ENCODE peak calls at places on chromosome X, in seven cellular contexts. One of them, this sample, is unnamed. For H3K9me3, the result is how much of the 10 kb centered on the place peaks cover.

GRCh38 chrX:42096262-42096939 is 173.0 kb upstream of the CASK start:
- DNase-seq in DND-41: no peak
- DNase-seq in PC-9: peak
- DNase-seq in left ventricle myocardium inferior: no peak
- DNase-seq in ascending aorta: peak
- DNase-seq in psoas muscle: no peak
- DNase-seq in CD8-positive, alpha-beta T cell: no peak
- DNase-seq in this sample: peak

GRCh38 chrX:2928127-2928582 is 984 bp downstream of the ARSD start:
- DNase-seq in DND-41: no peak
- DNase-seq in CD8-positive, alpha-beta T cell: no peak
- DNase-seq in left ventricle myocardium inferior: peak
- DNase-seq in psoas muscle: peak
- DNase-seq in PC-9: no peak
- DNase-seq in ascending aorta: no peak
- DNase-seq in this sample: peak

GRCh38 chrX:9374537-9374936 is 90.3 kb upstream of the TBL1X start:
- DNase-seq in DND-41: no peak
- DNase-seq in left ventricle myocardium inferior: no peak
- DNase-seq in CD8-positive, alpha-beta T cell: no peak
- DNase-seq in psoas muscle: no peak
- DNase-seq in ascending aorta: no peak
- DNase-seq in PC-9: no peak
- DNase-seq in this sample: no peak

GRCh38 chrX:48891402-48892288 is 5.9 kb downstream of the TIMM17B start:
- DNase-seq in psoas muscle: peak
- DNase-seq in CD8-positive, alpha-beta T cell: peak
- DNase-seq in ascending aorta: peak
- DNase-seq in left ventricle myocardium inferior: peak
- DNase-seq in PC-9: peak
- DNase-seq in DND-41: no peak
- DNase-seq in this sample: peak

GRCh38 chrX:153401133-153401764 is at the start of gene PNMA6E:
- DNase-seq in ascending aorta: no peak
- DNase-seq in psoas muscle: no peak
- DNase-seq in left ventricle myocardium inferior: no peak
- DNase-seq in CD8-positive, alpha-beta T cell: no peak
- DNase-seq in DND-41: no peak
- DNase-seq in PC-9: no peak
- DNase-seq in this sample: no peak

GRCh38 chrX:43845776-43846175 is 36.5 kb downstream of the MAOB start:
- DNase-seq in ascending aorta: no peak
- DNase-seq in PC-9: no peak
- DNase-seq in DND-41: no peak
- DNase-seq in psoas muscle: no peak
- DNase-seq in left ventricle myocardium inferior: no peak
- DNase-seq in CD8-positive, alpha-beta T cell: no peak
- DNase-seq in this sample: no peak

GRCh38 chrX:41716767-41717473 is 7.1 kb upstream of the GPR82 start:
- DNase-seq in ascending aorta: no peak
- DNase-seq in CD8-positive, alpha-beta T cell: no peak
- DNase-seq in PC-9: no peak
- DNase-seq in DND-41: no peak
- DNase-seq in left ventricle myocardium inferior: no peak
- DNase-seq in psoas muscle: no peak
- DNase-seq in this sample: no peak

GRCh38 chrX:123884809-123885408 is 25.1 kb downstream of the XIAP start:
- DNase-seq in ascending aorta: no peak
- DNase-seq in PC-9: peak
- DNase-seq in psoas muscle: no peak
- DNase-seq in DND-41: peak
- DNase-seq in left ventricle myocardium inferior: no peak
- DNase-seq in CD8-positive, alpha-beta T cell: no peak
- DNase-seq in this sample: no peak

GRCh38 chrX:1477801-1478458 is 25.2 kb upstream of the ASMTL start:
- DNase-seq in PC-9: no peak
- DNase-seq in psoas muscle: no peak
- DNase-seq in CD8-positive, alpha-beta T cell: no peak
- DNase-seq in DND-41: peak
- DNase-seq in left ventricle myocardium inferior: no peak
- DNase-seq in ascending aorta: no peak
- DNase-seq in this sample: peak

GRCh38 chrX:95950679-95951078 is 734.0 kb upstream of the DIAPH2 start:
- DNase-seq in ascending aorta: no peak
- DNase-seq in left ventricle myocardium inferior: no peak
- DNase-seq in psoas muscle: no peak
- DNase-seq in DND-41: no peak
- DNase-seq in PC-9: no peak
- DNase-seq in CD8-positive, alpha-beta T cell: no peak
- DNase-seq in this sample: no peak

GRCh38 chrX:70998402-70999027 is 67.6 kb upstream of the SLC7A3 start:
- DNase-seq in left ventricle myocardium inferior: no peak
- DNase-seq in CD8-positive, alpha-beta T cell: peak
- DNase-seq in PC-9: peak
- DNase-seq in ascending aorta: no peak
- DNase-seq in DND-41: peak
- DNase-seq in psoas muscle: no peak
- DNase-seq in this sample: no peak

GRCh38 chrX:77938083-77938482 is 27.6 kb downstream of the ATP7A start:
- DNase-seq in PC-9: no peak
- DNase-seq in psoas muscle: no peak
- DNase-seq in left ventricle myocardium inferior: no peak
- DNase-seq in DND-41: no peak
- DNase-seq in ascending aorta: no peak
- DNase-seq in CD8-positive, alpha-beta T cell: no peak
- DNase-seq in this sample: no peak

GRCh38 chrX:83185887-83186286 is 322.2 kb upstream of the POU3F4 start:
- DNase-seq in CD8-positive, alpha-beta T cell: no peak
- DNase-seq in psoas muscle: no peak
- DNase-seq in ascending aorta: no peak
- DNase-seq in DND-41: no peak
- DNase-seq in left ventricle myocardium inferior: no peak
- DNase-seq in PC-9: no peak
- DNase-seq in this sample: no peak

GRCh38 chrX:83186632-83187031 is 321.5 kb upstream of the POU3F4 start:
- DNase-seq in PC-9: no peak
- DNase-seq in ascending aorta: no peak
- DNase-seq in left ventricle myocardium inferior: no peak
- DNase-seq in psoas muscle: no peak
- DNase-seq in DND-41: no peak
- DNase-seq in CD8-positive, alpha-beta T cell: no peak
- DNase-seq in this sample: no peak

DNA sequence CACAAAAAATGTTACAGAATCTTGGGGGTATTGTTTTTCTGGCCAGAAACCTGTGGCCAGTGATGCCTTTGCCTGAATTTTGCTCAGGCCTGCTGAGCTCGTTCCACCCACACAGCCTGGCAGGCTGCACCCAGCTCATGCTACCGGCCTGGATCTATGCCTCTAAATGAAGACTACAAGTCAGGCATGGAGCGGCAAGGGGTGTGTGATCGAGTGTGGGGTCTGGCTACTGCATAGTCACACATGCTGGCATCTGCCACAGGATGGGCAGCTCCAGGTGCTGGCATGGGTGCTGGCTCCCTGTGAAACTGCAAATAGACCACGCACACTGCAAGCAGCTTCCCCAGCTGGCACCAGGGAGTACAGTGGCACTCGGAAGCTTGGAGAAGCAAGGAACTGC is 323.1 kb upstream of the POU3F4 start:
- DNase-seq in psoas muscle: no peak
- DNase-seq in PC-9: no peak
- DNase-seq in ascending aorta: no peak
- DNase-seq in DND-41: no peak
- DNase-seq in CD8-positive, alpha-beta T cell: no peak
- DNase-seq in left ventricle myocardium inferior: no peak
- DNase-seq in this sample: no peak
- H3K9me3 ChIP-seq in psoas muscle: under half
- H3K9me3 ChIP-seq in PC-9: under half
- H3K9me3 ChIP-seq in ascending aorta: under half
- H3K9me3 ChIP-seq in DND-41: under half
- H3K9me3 ChIP-seq in CD8-positive, alpha-beta T cell: under half
- H3K9me3 ChIP-seq in left ventricle myocardium inferior: under half
- H3K9me3 ChIP-seq in this sample: under half

GRCh38 chrX:101208152-101208905 is 11.3 kb upstream of the DRP2 start:
- DNase-seq in ascending aorta: no peak
- DNase-seq in DND-41: no peak
- DNase-seq in PC-9: no peak
- DNase-seq in psoas muscle: no peak
- DNase-seq in CD8-positive, alpha-beta T cell: no peak
- DNase-seq in left ventricle myocardium inferior: no peak
- DNase-seq in this sample: no peak

GRCh38 chrX:101210630-101211029 is 9.0 kb upstream of the DRP2 start:
- DNase-seq in left ventricle myocardium inferior: no peak
- DNase-seq in DND-41: no peak
- DNase-seq in CD8-positive, alpha-beta T cell: no peak
- DNase-seq in ascending aorta: no peak
- DNase-seq in PC-9: no peak
- DNase-seq in psoas muscle: no peak
- DNase-seq in this sample: no peak

GRCh38 chrX:101203782-101204351 is 15.7 kb upstream of the DRP2 start:
- DNase-seq in CD8-positive, alpha-beta T cell: no peak
- DNase-seq in psoas muscle: no peak
- DNase-seq in DND-41: no peak
- DNase-seq in ascending aorta: no peak
- DNase-seq in PC-9: no peak
- DNase-seq in left ventricle myocardium inferior: no peak
- DNase-seq in this sample: no peak

DNA sequence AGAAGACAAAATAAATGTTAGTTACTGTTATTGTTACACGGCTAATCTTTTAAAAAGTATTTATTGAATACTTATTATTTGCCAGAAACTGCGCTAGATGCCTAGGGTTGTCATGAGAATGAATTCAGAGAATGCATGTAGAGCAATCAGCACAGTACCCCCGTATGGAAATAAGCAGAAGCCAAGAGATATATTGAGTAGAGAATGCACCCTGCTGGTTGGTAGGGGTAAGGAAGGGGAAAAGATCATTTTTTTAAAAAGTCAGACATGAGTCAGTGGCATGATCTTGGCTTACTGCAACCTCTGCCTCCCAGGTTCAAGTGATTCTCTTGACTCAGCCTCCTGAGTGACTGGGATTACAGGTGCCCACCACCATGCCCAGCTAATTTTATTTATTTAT is 13.1 kb upstream of the DRP2 start:
- DNase-seq in ascending aorta: no peak
- DNase-seq in DND-41: no peak
- DNase-seq in PC-9: no peak
- DNase-seq in CD8-positive, alpha-beta T cell: no peak
- DNase-seq in psoas muscle: no peak
- DNase-seq in left ventricle myocardium inferior: no peak
- DNase-seq in this sample: no peak
- TF ChIP-seq CTCF in ascending aorta: peak
- TF ChIP-seq CTCF in DND-41: peak
- TF ChIP-seq CTCF in PC-9: peak
- TF ChIP-seq CTCF in CD8-positive, alpha-beta T cell: no peak
- TF ChIP-seq CTCF in psoas muscle: no peak
- TF ChIP-seq CTCF in left ventricle myocardium inferior: peak
- TF ChIP-seq CTCF in this sample: peak

DNA sequence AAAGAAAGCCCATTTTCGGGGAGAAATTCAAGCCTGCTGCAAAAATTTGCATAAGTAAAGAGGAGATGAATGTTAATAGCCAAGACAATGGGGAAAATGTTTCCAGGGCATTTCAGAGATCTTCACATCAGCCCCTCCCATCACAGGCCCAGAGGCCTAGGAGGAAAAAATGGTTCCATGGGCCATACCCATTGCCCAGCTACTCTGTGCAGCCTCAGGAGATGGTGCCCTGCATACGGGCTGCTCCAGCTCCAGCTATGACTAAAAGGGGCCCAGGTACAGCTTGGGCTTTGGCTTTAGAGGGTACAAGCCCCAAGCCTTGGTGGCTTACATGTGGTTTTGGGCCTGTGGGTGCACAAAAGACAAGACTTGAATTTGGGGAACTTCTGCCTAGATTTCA is 168.0 kb upstream of the DIPK2B start:
- DNase-seq in PC-9: no peak
- DNase-seq in ascending aorta: no peak
- DNase-seq in left ventricle myocardium inferior: no peak
- DNase-seq in CD8-positive, alpha-beta T cell: no peak
- DNase-seq in psoas muscle: no peak
- DNase-seq in DND-41: no peak
- DNase-seq in this sample: no peak
- H3K9me3 ChIP-seq in PC-9: under half
- H3K9me3 ChIP-seq in ascending aorta: under half
- H3K9me3 ChIP-seq in left ventricle myocardium inferior: under half
- H3K9me3 ChIP-seq in CD8-positive, alpha-beta T cell: under half
- H3K9me3 ChIP-seq in psoas muscle: under half
- H3K9me3 ChIP-seq in DND-41: under half
- H3K9me3 ChIP-seq in this sample: under half

DNA sequence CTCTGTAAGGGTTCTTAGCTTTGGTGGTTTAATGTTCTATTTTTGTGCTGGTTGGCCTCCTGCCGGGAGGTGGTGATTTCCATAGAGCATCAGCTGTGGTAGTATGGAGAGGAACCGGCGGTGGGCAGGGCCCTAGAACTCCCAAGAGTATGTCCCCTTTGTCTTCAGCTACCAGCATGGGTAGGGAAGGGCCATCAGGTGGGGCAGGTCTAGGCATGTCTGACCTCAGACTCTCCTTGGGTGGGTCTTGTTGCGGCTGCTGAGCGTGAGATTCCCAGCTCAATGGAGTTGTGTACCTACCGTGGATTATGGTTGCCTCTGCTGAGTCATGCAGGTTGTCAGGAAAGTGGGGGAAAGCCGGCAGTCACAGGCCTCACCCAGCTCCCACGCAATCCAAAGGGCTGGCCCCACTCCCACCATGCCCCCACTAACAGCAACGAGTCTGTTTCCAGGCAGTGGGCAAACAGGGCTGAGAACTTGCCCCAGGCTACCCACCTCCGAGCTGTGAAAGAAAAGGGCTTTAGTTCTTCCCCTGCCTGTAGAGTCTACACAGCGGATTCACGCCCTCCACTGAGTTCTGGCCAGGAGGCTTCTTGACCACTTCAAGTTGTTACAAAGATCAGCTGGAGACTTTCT is 235.9 kb downstream of the RPA4 start:
- DNase-seq in psoas muscle: no peak
- DNase-seq in PC-9: no peak
- DNase-seq in DND-41: no peak
- DNase-seq in ascending aorta: no peak
- DNase-seq in CD8-positive, alpha-beta T cell: no peak
- DNase-seq in left ventricle myocardium inferior: no peak
- DNase-seq in this sample: no peak
- TF ChIP-seq CTCF in psoas muscle: no peak
- TF ChIP-seq CTCF in PC-9: no peak
- TF ChIP-seq CTCF in DND-41: no peak
- TF ChIP-seq CTCF in ascending aorta: no peak
- TF ChIP-seq CTCF in CD8-positive, alpha-beta T cell: no peak
- TF ChIP-seq CTCF in left ventricle myocardium inferior: no peak
- TF ChIP-seq CTCF in this sample: no peak

GRCh38 chrX:135893294-135893817 is at the start of the genes CT45A10 and SAGE1:
- DNase-seq in ascending aorta: no peak
- DNase-seq in left ventricle myocardium inferior: no peak
- DNase-seq in CD8-positive, alpha-beta T cell: no peak
- DNase-seq in PC-9: no peak
- DNase-seq in psoas muscle: no peak
- DNase-seq in DND-41: no peak
- DNase-seq in this sample: no peak
- H3K9me3 ChIP-seq in ascending aorta: under half
- H3K9me3 ChIP-seq in left ventricle myocardium inferior: under half
- H3K9me3 ChIP-seq in CD8-positive, alpha-beta T cell: under half
- H3K9me3 ChIP-seq in PC-9: under half
- H3K9me3 ChIP-seq in psoas muscle: under half
- H3K9me3 ChIP-seq in DND-41: under half
- H3K9me3 ChIP-seq in this sample: under half